ENCODE peak calls at places on chromosomes 1 and 21, in five cellular contexts. M is mesendoderm, G is pancreas, R is coronary artery, W is stomach. B is an unnamed sample.

GRCh38 chr1:24892188-24893153 is 37.6 kb downstream of the RUNX3 start:
- DNase-seq in M (no peak), G (no peak), R (peak), W (peak), B (no peak)

GRCh38 chr1:58754683-58755467 is 29.0 kb downstream of the JUN start:
- DNase-seq in M (peak), G (no peak), R (no peak), W (no peak), B (no peak)

GRCh38 chr1:85278853-85279314 is 2.5 kb upstream of the BCL10 start:
- DNase-seq in M (peak), G (no peak), R (no peak), W (peak), B (no peak)

GRCh38 chr1:236394905-236395779 is 1.1 kb downstream of the EDARADD start:
- DNase-seq in M (peak), G (peak), R (no peak), W (peak), B (peak)

GRCh38 chr1:83626603-83627002 is 372.3 kb downstream of the TTLL7 start:
- DNase-seq in M (no peak), G (no peak), R (no peak), W (no peak), B (no peak)

GRCh38 chr21:46354518-46354917 is 30.6 kb downstream of the PCNT start:
- DNase-seq in M (no peak), G (no peak), R (no peak), W (no peak), B (no peak)

GRCh38 chr1:237542525-237543418 is 347.9 kb downstream of the ZP4 start:
- DNase-seq in M (peak), G (no peak), R (no peak), W (no peak), B (peak)

GRCh38 chr1:3943123-3943431 is 43.0 kb upstream of the C1orf174 start:
- DNase-seq in M (no peak), G (no peak), R (no peak), W (no peak), B (no peak)

GRCh38 chr21:38267136-38267535 is 10.3 kb downstream of the KCNJ15 start:
- DNase-seq in M (no peak), G (no peak), R (no peak), W (no peak), B (no peak)

GRCh38 chr1:110056776-110057175 is 13.7 kb downstream of the ALX3 start:
- DNase-seq in M (no peak), G (no peak), R (no peak), W (no peak), B (no peak)

GRCh38 chr1:12616709-12617373 is 1.2 kb downstream of the DHRS3 start:
- DNase-seq in M (no peak), G (peak), R (no peak), W (no peak), B (peak)

GRCh38 chr1:62508187-62508758 is 71.4 kb downstream of the USP1 start:
- DNase-seq in M (peak), G (no peak), R (no peak), W (no peak), B (no peak)

GRCh38 chr1:59136541-59137335 is 160.2 kb upstream of the FGGY start:
- DNase-seq in M (no peak), G (no peak), R (no peak), W (no peak), B (no peak)

GRCh38 chr1:175792126-175792525 is 48.7 kb upstream of the TNR start:
- DNase-seq in M (no peak), G (no peak), R (no peak), W (no peak), B (no peak)

GRCh38 chr1:59769412-59770095 is 45.2 kb upstream of the HOOK1 start:
- DNase-seq in M (peak), G (no peak), R (no peak), W (no peak), B (no peak)

GRCh38 chr1:118877668-118878067 is 110.5 kb downstream of the TBX15 start:
- DNase-seq in M (no peak), G (no peak), R (no peak), W (no peak), B (no peak)

GRCh38 chr1:110859062-110859461 is 13.9 kb upstream of the CD53 start:
- DNase-seq in M (no peak), G (no peak), R (no peak), W (no peak), B (no peak)

GRCh38 chr1:191592907-191593306 is 565.4 kb upstream of the RGS18 start:
- DNase-seq in M (no peak), G (no peak), R (no peak), W (no peak), B (no peak)

GRCh38 chr1:245823408-245824147 is 668.8 kb downstream of the KIF26B start:
- DNase-seq in M (no peak), G (no peak), R (no peak), W (no peak), B (no peak)

GRCh38 chr1:88098881-88099280 is 585.2 kb upstream of the PKN2 start:
- DNase-seq in M (no peak), G (no peak), R (no peak), W (no peak), B (no peak)

GRCh38 chr21:38675450-38675849 is 130.3 kb upstream of the ETS2 start:
- DNase-seq in M (no peak), G (no peak), R (no peak), W (no peak), B (no peak)

GRCh38 chr1:160211010-160211790 is 6.0 kb downstream of the PEA15 start:
- DNase-seq in M (peak), G (no peak), R (no peak), W (no peak), B (no peak)

GRCh38 chr21:19489930-19490329 is 1086.3 kb upstream of the TMPRSS15 start:
- DNase-seq in M (peak), G (no peak), R (no peak), W (peak), B (peak)

GRCh38 chr1:109299087-109299983 is 7.5 kb downstream of the MYBPHL start:
- DNase-seq in M (peak), G (no peak), R (no peak), W (no peak), B (no peak)

GRCh38 chr1:53621144-53621543 is 117.8 kb downstream of the GLIS1 start:
- DNase-seq in M (no peak), G (no peak), R (peak), W (peak), B (peak)

GRCh38 chr1:83583351-83584014 is 415.4 kb downstream of the TTLL7 start:
- DNase-seq in M (peak), G (peak), R (no peak), W (no peak), B (peak)

GRCh38 chr1:206503591-206504362 is 3.6 kb upstream of the RASSF5 start:
- DNase-seq in M (no peak), G (no peak), R (peak), W (no peak), B (no peak)

GRCh38 chr1:168245042-168245441 is 19.2 kb downstream of the SFT2D2 start:
- DNase-seq in M (no peak), G (no peak), R (no peak), W (no peak), B (no peak)

GRCh38 chr1:8721681-8722324 is 95.6 kb downstream of the RERE start:
- DNase-seq in M (no peak), G (no peak), R (no peak), W (no peak), B (no peak)

GRCh38 chr1:110477041-110477440 is 26.1 kb downstream of the PROK1 start:
- DNase-seq in M (peak), G (no peak), R (no peak), W (no peak), B (no peak)

GRCh38 chr1:8671313-8671917 is 146.0 kb downstream of the RERE start:
- DNase-seq in M (peak), G (no peak), R (no peak), W (no peak), B (no peak)

GRCh38 chr1:228554107-228554506 is 66.9 kb downstream of the RNF187 start:
- DNase-seq in M (no peak), G (no peak), R (no peak), W (no peak), B (no peak)

DNA sequence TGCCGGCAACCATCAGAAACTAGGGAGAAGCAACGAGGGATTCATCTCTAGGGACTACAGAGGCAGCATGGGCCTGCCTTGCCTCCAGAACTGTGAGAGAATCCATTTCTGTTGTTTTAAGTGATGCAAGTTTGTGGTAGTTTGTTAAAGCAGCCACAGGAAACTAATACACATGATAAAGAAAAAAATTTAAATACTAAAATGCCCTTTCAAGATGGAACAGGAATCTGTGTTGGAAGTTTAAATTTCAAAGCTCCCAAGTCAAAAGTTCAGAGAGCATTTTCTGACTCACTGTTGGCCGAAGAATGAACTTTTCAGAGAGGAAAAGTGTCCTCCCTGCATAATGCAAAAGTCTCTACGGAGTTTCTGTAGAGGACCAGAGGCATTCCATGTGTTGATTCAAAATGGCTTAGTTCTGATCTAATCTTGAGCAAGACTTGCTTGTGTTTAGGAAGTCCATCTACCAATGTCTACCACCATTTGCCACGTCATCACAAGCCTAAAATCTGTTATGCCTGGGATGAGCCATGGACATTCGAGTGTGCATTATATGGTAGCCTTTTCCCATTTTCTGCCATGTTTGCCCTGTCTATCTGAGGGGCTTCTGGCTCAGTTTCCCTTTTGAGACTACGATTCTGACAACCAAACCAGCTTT is 22.4 kb upstream of the ARHGAP29 start:
- DNase-seq in M (no peak), G (no peak), R (no peak), W (no peak), B (peak)
- H3K27ac ChIP-seq in M (no peak), G (no peak), R (no peak), W (no peak), B (no peak)

GRCh38 chr1:212294983-212295382 is 9.8 kb downstream of the PPP2R5A start:
- DNase-seq in M (no peak), G (no peak), R (no peak), W (no peak), B (no peak)
- H3K27ac ChIP-seq in M (no peak), G (no peak), R (no peak), W (no peak), B (no peak)

GRCh38 chr1:214107322-214108096 is 119.7 kb downstream of the PROX1 start:
- DNase-seq in M (no peak), G (no peak), R (no peak), W (peak), B (no peak)
- H3K27ac ChIP-seq in M (no peak), G (peak), R (no peak), W (no peak), B (no peak)

GRCh38 chr1:151606384-151606783 is 5.5 kb upstream of the SNX27 start:
- DNase-seq in M (peak), G (no peak), R (no peak), W (no peak), B (no peak)

GRCh38 chr1:151604291-151604690 is 7.6 kb upstream of the SNX27 start:
- DNase-seq in M (no peak), G (no peak), R (no peak), W (no peak), B (no peak)

GRCh38 chr1:151611288-151611790 is 511 bp upstream of the SNX27 start:
- DNase-seq in M (peak), G (no peak), R (no peak), W (peak), B (no peak)

GRCh38 chr1:151610142-151610541 is 1.7 kb upstream of the SNX27 start:
- DNase-seq in M (no peak), G (no peak), R (no peak), W (no peak), B (no peak)

GRCh38 chr1:151606867-151607266 is 5.0 kb upstream of the SNX27 start:
- DNase-seq in M (no peak), G (no peak), R (no peak), W (no peak), B (no peak)
- H3K27ac ChIP-seq in M (no peak), G (no peak), R (no peak), W (no peak), B (no peak)

GRCh38 chr1:156594124-156594678 is 2.6 kb downstream of the NAXE start:
- DNase-seq in M (no peak), G (no peak), R (no peak), W (no peak), B (no peak)
- H3K27ac ChIP-seq in M (no peak), G (no peak), R (no peak), W (no peak), B (no peak)

DNA sequence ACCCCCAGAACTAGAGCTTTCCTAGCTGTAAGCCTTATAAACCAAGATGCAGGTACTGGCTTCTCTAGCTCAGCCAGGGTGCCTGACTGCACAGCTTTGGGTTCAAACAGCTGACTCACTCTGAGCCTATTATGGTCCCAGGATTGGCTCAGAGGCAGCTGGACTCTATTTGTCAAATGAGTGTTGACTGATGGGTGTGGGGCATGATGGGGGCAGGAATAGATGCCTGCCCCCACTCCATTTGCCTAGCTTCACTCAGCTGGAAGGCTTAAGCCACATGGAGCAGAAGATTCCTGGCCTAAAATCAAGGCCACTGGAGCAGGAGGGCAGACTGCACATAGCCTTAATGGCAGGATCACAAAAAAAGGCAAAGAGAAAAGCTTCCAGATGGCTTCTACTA is 90.5 kb downstream of the PIK3R3 start:
- DNase-seq in M (no peak), G (no peak), R (no peak), W (no peak), B (no peak)
- H3K27ac ChIP-seq in M (no peak), G (no peak), R (no peak), W (no peak), B (no peak)

B was measured in endodermal cell.